ENCODE peak calls at places on chromosomes 13 and 19, in four cellular contexts. Y is pancreas; T is thoracic aorta; F is CD8-positive, alpha-beta T cell. C is an unnamed sample.

GRCh38 chr19:32195706-32196610 is 149.5 kb upstream of the ZNF507 start:
- DNase-seq in T (no peak), Y (no peak), F (no peak), C (no peak)

GRCh38 chr13:111360452-111360851 is 40.0 kb downstream of the TEX29 start:
- DNase-seq in F (no peak), T (no peak), Y (no peak), C (no peak)

GRCh38 chr13:68190826-68191225 is 960.7 kb upstream of the PCDH9 start:
- DNase-seq in Y (no peak), T (no peak), F (no peak), C (no peak)

GRCh38 chr13:32471187-32471922 is 43.4 kb upstream of the N4BP2L1 start:
- DNase-seq in T (no peak), F (no peak), Y (no peak), C (no peak)

GRCh38 chr19:2332341-2333026 is 4.0 kb downstream of the SPPL2B start:
- DNase-seq in F (peak; percentile 76), T (no peak), Y (no peak), C (no peak)

GRCh38 chr19:35805518-35806102 is 7.0 kb downstream of the PRODH2 start:
- DNase-seq in T (no peak), F (no peak), Y (no peak), C (no peak)

GRCh38 chr13:27696731-27697130 is 75.0 kb downstream of the POLR1D start:
- DNase-seq in F (no peak), T (no peak), Y (no peak), C (no peak)

GRCh38 chr19:42528354-42529247 is at the start of gene CEACAM1:
- DNase-seq in T (no peak), Y (no peak), F (peak; percentile 68), C (no peak)

GRCh38 chr19:17455711-17456123 is 5.0 kb downstream of the NXNL1 start:
- DNase-seq in T (no peak), Y (no peak), F (no peak), C (no peak)

GRCh38 chr19:51535535-51535934 is 4.1 kb upstream of the SIGLEC6 start:
- DNase-seq in F (no peak), Y (no peak), T (no peak), C (no peak)

GRCh38 chr13:55606045-55606665 is 1534.6 kb upstream of the PRR20A start:
- DNase-seq in T (no peak), F (no peak), Y (no peak), C (no peak)

DNA sequence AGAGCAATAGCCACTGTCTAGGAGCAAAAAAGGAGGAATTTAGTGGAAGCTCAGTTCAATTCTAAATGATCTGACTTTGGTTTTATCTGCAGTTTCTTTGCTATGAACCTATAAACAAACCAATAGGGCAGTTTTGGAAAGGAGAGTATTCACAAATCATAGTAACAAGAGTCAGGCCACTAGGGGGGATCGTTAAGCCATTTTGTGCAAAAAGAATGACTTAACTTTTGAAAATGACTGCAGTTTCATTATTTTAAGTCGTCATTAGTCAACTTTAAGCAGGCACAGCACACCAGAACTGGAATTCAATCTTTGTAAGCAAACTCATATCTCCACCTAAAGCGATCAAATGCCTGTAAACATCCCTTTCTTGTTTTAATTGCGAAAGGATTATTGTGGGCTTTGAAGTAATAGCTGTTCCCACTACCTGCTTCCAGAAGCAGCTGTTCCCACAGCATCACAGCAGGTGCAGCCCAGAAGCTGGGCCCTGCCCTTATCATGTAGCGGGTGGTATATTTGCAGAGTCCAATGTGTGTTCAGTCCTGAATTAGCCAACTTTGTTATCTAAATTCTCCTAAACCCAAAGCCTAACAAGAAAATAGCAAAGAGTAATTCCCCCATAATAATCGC is 51.5 kb downstream of the SOX21 start:
- DNase-seq in F (no peak), T (no peak), Y (no peak), C (no peak)
- TF ChIP-seq CTCF in F (no peak), T (no peak), Y (no peak), C (peak; percentile 25)

DNA sequence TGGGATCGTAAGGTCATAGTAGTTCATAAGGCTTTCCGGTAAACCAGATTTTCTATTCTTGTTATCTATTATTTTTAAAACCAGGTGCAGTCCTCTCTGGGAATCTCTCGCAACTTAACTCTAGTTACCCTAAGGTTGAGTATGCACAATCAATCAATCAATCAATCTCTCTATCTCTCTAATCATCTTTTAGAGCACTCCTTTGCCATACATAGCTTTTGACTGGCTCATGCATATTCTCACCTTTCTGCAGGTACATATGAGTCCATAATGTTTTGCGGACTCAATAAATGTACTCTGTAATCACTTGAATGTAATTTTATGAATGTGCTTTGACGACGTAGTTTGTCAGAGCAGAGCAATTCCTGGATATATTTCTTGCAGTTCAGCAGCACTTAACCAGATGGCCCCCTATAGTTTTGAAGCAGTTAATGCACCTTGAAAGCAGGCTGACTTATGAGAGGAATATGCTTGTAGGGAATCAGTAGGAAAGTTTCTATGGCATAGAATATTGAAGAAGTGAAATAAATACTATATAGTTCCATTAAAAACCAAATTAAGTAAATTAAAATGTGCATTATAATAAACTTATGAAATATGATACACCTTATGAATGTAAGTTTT is 524.7 kb downstream of the GPC5 start:
- DNase-seq in T (no peak), Y (no peak), F (no peak), C (no peak)
- TF ChIP-seq CTCF in T (no peak), Y (no peak), F (no peak), C (peak; percentile 19)

DNA sequence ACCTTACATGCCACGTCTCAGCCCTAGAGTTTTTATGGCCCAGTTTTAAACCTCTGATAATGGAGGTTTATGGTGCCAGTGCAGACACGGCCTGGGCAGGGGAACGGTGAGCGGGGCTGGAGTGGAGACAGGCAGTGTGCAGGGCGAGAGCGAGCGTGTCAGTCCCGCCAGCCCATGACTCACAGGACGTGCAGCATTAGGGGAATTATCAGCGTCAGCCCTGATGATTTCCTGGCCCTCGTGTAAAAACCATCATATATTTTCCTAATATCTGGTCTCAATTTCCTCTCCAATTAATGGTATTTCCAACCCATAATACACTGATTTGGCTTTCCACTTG is 104.6 kb upstream of the VSTM2B start:
- DNase-seq in F (no peak), T (no peak), Y (no peak), C (no peak)
- TF ChIP-seq CTCF in F (no peak), T (no peak), Y (no peak), C (no peak)

DNA sequence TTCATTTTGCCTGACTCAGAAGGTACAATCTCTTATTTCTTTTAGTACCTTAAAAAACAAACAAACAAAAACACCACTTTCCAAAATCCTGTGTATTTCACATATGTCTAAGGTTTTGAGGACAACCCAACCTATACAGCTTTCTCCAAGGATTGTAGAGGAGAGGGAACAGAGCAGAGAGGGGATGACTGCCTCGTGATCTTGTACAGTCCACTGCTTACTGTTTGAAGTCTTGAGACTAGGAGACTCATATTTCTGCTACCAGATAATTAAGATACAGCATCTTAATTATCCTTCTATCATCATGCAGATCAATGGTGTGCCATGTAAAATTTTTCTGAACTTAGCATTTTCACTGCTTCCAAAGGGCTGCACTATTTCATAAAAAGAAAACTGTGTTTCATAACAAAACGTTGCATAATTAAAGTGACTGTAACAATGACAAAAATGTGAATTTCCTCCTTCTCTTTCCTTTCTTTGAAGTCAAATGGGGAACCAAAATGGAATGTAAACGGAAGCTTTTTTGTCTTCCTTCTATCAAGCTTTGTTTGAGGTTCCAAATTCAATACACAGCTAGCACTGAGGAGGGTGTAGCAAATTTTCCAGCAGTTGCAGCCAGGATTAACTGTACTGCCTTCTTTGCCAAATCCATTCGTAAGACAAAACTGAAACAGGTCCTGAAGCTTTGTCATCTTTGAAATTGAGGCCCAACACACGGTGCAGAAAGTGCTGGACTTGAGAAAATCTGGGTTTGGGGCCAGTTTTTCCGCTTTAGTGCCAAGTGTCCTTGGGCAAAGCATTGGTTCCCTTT is 34.8 kb upstream of the RCBTB2 start:
- DNase-seq in T (no peak), F (no peak), Y (no peak), C (no peak)
- TF ChIP-seq CTCF in T (no peak), F (no peak), Y (no peak), C (no peak)

GRCh38 chr19:50465000-50465399 is 11.3 kb upstream of the EMC10 start:
- DNase-seq in F (no peak), Y (no peak), T (no peak), C (no peak)
- TF ChIP-seq CTCF in F (no peak), Y (no peak), T (no peak), C (no peak)

C was measured in D721Med.